ENCODE peak calls at places on chromosomes 2 and 18, in eight cellular contexts. Z is A549, E is progenitor cell of endocrine pancreas, X is cardiac fibroblast, V is choroid plexus epithelial cell, Y is chondrocyte, Q is ovary, W is stomach. R is an unnamed sample.

GRCh38 chr18:44781890-44782289 is 101.2 kb downstream of the SETBP1 start:
- DNase-seq in V (peak), X (peak), E (no peak), Y (no peak), Q (no peak), Z (no peak), W (no peak), R (no peak)

GRCh38 chr2:138502253-138503086 is 900 bp downstream of the SPOPL start:
- DNase-seq in Q (no peak), Y (no peak), X (peak), E (no peak), Z (no peak), W (peak), V (peak), R (no peak)

GRCh38 chr2:236682651-236683422 is 113.2 kb downstream of the ACKR3 start:
- DNase-seq in Z (no peak), W (no peak), E (no peak), Y (no peak), X (no peak), Q (no peak), V (no peak), R (no peak)

GRCh38 chr18:39622431-39622830 is 2056.8 kb upstream of the CELF4 start:
- DNase-seq in Z (no peak), E (no peak), W (no peak), X (peak), Y (no peak), V (peak), Q (no peak), R (no peak)

GRCh38 chr2:70897977-70898226 is 37.8 kb upstream of the ATP6V1B1 start:
- DNase-seq in X (no peak), Z (no peak), Y (no peak), E (no peak), Q (no peak), W (no peak), V (no peak), R (no peak)

GRCh38 chr2:29747786-29748470 is 173.5 kb downstream of the ALK start:
- DNase-seq in Z (peak), X (peak), Q (no peak), E (no peak), Y (no peak), W (no peak), V (peak), R (no peak)

GRCh38 chr18:79537758-79538157 is 141.8 kb upstream of the CTDP1 start:
- DNase-seq in X (no peak), V (no peak), W (no peak), E (no peak), Q (peak), Z (no peak), Y (peak), R (no peak)

GRCh38 chr2:152464853-152465470 is 130.0 kb downstream of the FMNL2 start:
- DNase-seq in W (no peak), X (no peak), E (no peak), Z (no peak), V (no peak), Y (no peak), Q (peak), R (no peak)

GRCh38 chr2:168596881-168597280 is 140.8 kb downstream of the CERS6 start:
- DNase-seq in X (no peak), W (no peak), Z (no peak), Y (no peak), V (no peak), Q (no peak), E (no peak), R (no peak)

GRCh38 chr2:239913632-239914417 is 111.3 kb downstream of the NDUFA10 start:
- DNase-seq in W (peak), V (no peak), Z (no peak), Y (peak), E (no peak), X (no peak), Q (no peak), R (no peak)

GRCh38 chr18:51150430-51150746 is 47.1 kb downstream of the MEX3C start:
- DNase-seq in Y (no peak), V (no peak), Z (no peak), Q (no peak), W (no peak), X (no peak), E (no peak), R (no peak)

GRCh38 chr2:217412721-217413120 is 552.9 kb upstream of the TNP1 start:
- DNase-seq in E (no peak), Q (no peak), X (peak), W (no peak), Y (no peak), V (peak), Z (no peak), R (no peak)

GRCh38 chr18:76274470-76275289 is 220.4 kb downstream of the ZNF516 start:
- DNase-seq in V (no peak), Z (peak), X (no peak), E (no peak), Y (no peak), Q (no peak), W (no peak), R (no peak)

GRCh38 chr2:102285368-102285767 is 26.0 kb upstream of the IL1RL1 start:
- DNase-seq in X (no peak), Z (no peak), E (no peak), V (no peak), W (no peak), Y (no peak), Q (no peak), R (no peak)

GRCh38 chr2:200177971-200178911 is 128.3 kb upstream of the SPATS2L start:
- DNase-seq in E (no peak), Q (no peak), W (no peak), V (peak), Z (no peak), Y (no peak), X (no peak), R (no peak)

GRCh38 chr2:172472441-172473051 is 45.2 kb downstream of the ITGA6 start:
- DNase-seq in V (no peak), Y (no peak), X (no peak), E (no peak), Z (no peak), Q (no peak), W (no peak), R (no peak)

GRCh38 chr2:160730296-160730995 is 236.8 kb upstream of the RBMS1 start:
- DNase-seq in Q (no peak), W (no peak), X (no peak), Z (no peak), V (no peak), E (no peak), Y (no peak), R (no peak)

GRCh38 chr18:23998811-23999210 is 15.7 kb upstream of the TTC39C start:
- DNase-seq in Z (no peak), E (no peak), V (no peak), Y (no peak), W (no peak), Q (no peak), X (no peak), R (no peak)

GRCh38 chr2:118000041-118000440 is 13.8 kb downstream of the CCDC93 start:
- DNase-seq in X (no peak), Z (no peak), V (peak), Y (no peak), E (no peak), W (no peak), Q (no peak), R (no peak)

GRCh38 chr2:218129756-218130155 is 3.9 kb downstream of the CXCR2 start:
- DNase-seq in E (no peak), X (no peak), V (no peak), Z (no peak), Q (no peak), Y (no peak), W (no peak), R (no peak)

GRCh38 chr18:21686282-21687105 is 18.1 kb downstream of the ABHD3 start:
- DNase-seq in W (peak), X (peak), V (peak), Q (no peak), E (no peak), Z (no peak), Y (no peak), R (no peak)

GRCh38 chr2:30127016-30127893 is 19.6 kb upstream of the YPEL5 start:
- DNase-seq in Y (no peak), V (peak), E (no peak), Z (no peak), Q (no peak), W (no peak), X (peak), R (no peak)

GRCh38 chr2:188766086-188766856 is 207.9 kb upstream of the COL3A1 start:
- DNase-seq in W (no peak), V (no peak), X (peak), Y (no peak), Z (no peak), E (no peak), Q (no peak), R (no peak)

GRCh38 chr2:234672498-234673150 is 175.7 kb upstream of the ARL4C start:
- DNase-seq in Z (no peak), W (no peak), E (no peak), Q (no peak), V (no peak), X (no peak), Y (no peak), R (no peak)

GRCh38 chr2:210195066-210195852 is 24.1 kb upstream of the KANSL1L start:
- DNase-seq in W (no peak), E (no peak), Y (no peak), Z (no peak), X (peak), V (peak), Q (no peak), R (no peak)

GRCh38 chr2:210198326-210198725 is 26.9 kb downstream of the ACADL start:
- DNase-seq in V (peak), E (no peak), Y (no peak), Z (no peak), Q (no peak), X (peak), W (no peak), R (no peak)

GRCh38 chr2:210199854-210200253 is 25.4 kb downstream of the ACADL start:
- DNase-seq in Y (no peak), Z (no peak), Q (no peak), V (no peak), W (no peak), E (no peak), X (no peak), R (no peak)

GRCh38 chr2:210203162-210203561 is 22.1 kb downstream of the ACADL start:
- DNase-seq in Y (no peak), Q (no peak), Z (no peak), E (no peak), X (no peak), W (no peak), V (no peak), R (no peak)

GRCh38 chr2:210199186-210199765 is 26.0 kb downstream of the ACADL start:
- DNase-seq in V (peak), Z (no peak), X (peak), E (no peak), W (no peak), Y (no peak), Q (no peak), R (no peak)
- TF ChIP-seq CTCF in V (peak), Z (peak), X (peak), E (peak), W (no peak), Y (peak), Q (peak), R (no peak)

GRCh38 chr2:223920109-223920508 is 25.0 kb downstream of the WDFY1 start:
- DNase-seq in W (no peak), V (no peak), X (no peak), Q (no peak), Z (no peak), Y (no peak), E (no peak), R (no peak)
- TF ChIP-seq CTCF in W (no peak), V (peak), X (no peak), Q (no peak), Z (no peak), Y (peak), E (no peak), R (no peak)

GRCh38 chr2:129667586-129667985 is 311.9 kb upstream of the RAB6C start:
- DNase-seq in E (no peak), X (no peak), W (no peak), V (no peak), Z (no peak), Q (no peak), Y (no peak), R (no peak)

GRCh38 chr2:129658430-129658829 is 321.0 kb upstream of the RAB6C start:
- DNase-seq in Q (no peak), W (no peak), V (no peak), Z (no peak), E (no peak), Y (no peak), X (no peak), R (no peak)

DNA sequence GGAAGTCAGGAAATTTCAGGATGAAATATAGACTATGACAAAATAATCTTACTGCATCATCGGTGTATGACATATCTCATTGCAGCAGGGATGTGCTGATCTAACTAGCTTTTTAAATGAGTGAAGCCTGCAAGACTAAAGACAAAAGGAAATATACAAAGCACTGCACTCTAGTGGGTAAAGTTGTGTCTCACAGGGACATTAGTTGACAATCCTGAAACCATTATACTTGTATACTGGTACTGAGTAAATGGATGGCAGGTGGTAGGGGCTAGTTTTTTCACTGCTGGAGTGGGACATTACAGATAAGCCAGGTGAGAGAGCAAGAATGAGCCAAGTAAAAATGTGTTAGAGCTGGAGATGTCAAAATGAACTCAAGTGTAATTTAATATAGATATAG is 317.5 kb upstream of the RAB6C start:
- DNase-seq in Y (no peak), E (no peak), W (no peak), Q (no peak), V (peak), Z (no peak), X (no peak), R (no peak)
- TF ChIP-seq CTCF in Y (no peak), E (no peak), W (no peak), Q (no peak), V (no peak), Z (no peak), X (no peak), R (no peak)

GRCh38 chr18:36326771-36327170 is 29.3 kb downstream of the FHOD3 start:
- DNase-seq in Y (no peak), Q (no peak), V (no peak), E (no peak), Z (no peak), X (peak), W (no peak), R (no peak)

GRCh38 chr18:36329684-36330434 is 32.3 kb downstream of the FHOD3 start:
- DNase-seq in Z (no peak), Q (no peak), X (no peak), E (no peak), V (no peak), Y (no peak), W (no peak), R (no peak)

GRCh38 chr18:36327352-36328316 is 30.1 kb downstream of the FHOD3 start:
- DNase-seq in Y (no peak), Q (no peak), V (no peak), X (no peak), E (no peak), W (no peak), Z (no peak), R (no peak)

GRCh38 chr18:36328916-36329315 is 31.4 kb downstream of the FHOD3 start:
- DNase-seq in Q (no peak), W (no peak), V (no peak), E (no peak), Z (no peak), Y (no peak), X (no peak), R (no peak)

GRCh38 chr18:36328385-36328858 is 30.9 kb downstream of the FHOD3 start:
- DNase-seq in W (no peak), Y (no peak), Z (no peak), V (no peak), Q (no peak), E (no peak), X (no peak), R (no peak)
- TF ChIP-seq CTCF in W (no peak), Y (no peak), Z (no peak), V (no peak), Q (no peak), E (no peak), X (no peak), R (no peak)

GRCh38 chr18:12403601-12404506 is 3.9 kb upstream of the PRELID3A start:
- DNase-seq in Z (peak), E (no peak), Q (peak), Y (no peak), W (no peak), V (peak), X (peak), R (no peak)
- TF ChIP-seq CTCF in Z (no peak), E (no peak), Q (no peak), Y (no peak), W (no peak), V (no peak), X (no peak), R (no peak)